ENCODE peak calls at places on chromosomes 16 and 17, in nine cellular contexts. J, M, L, C, D, I, B, G and W are unnamed samples.

GRCh38 chr16:890217-890616 is 80.6 kb downstream of the LMF1 start:
- DNase-seq in G (no peak), J (no peak), L (no peak), B (no peak), I (no peak), C (no peak), D (no peak), M (no peak), W (no peak)

GRCh38 chr16:50102046-50102756 is 36.4 kb downstream of the HEATR3 start:
- DNase-seq in C (peak), M (no peak), D (no peak), J (no peak), I (no peak), L (no peak), G (no peak), B (peak), W (no peak)

GRCh38 chr16:81809567-81809966 is 30.5 kb downstream of the PLCG2 start:
- DNase-seq in G (no peak), B (no peak), L (no peak), J (no peak), D (no peak), I (no peak), C (no peak), M (peak), W (no peak)

GRCh38 chr16:66070140-66070887 is 296.2 kb upstream of the CDH5 start:
- DNase-seq in C (no peak), I (no peak), B (peak), G (peak), D (no peak), J (peak), L (peak), M (no peak), W (no peak)

GRCh38 chr17:31585280-31585630 is 193.8 kb downstream of the RAB11FIP4 start:
- DNase-seq in L (no peak), D (no peak), J (no peak), G (no peak), B (no peak), I (no peak), C (no peak), M (no peak), W (no peak)

GRCh38 chr16:15924996-15925395 is 24.4 kb upstream of the ABCC1 start:
- DNase-seq in G (no peak), M (no peak), C (no peak), I (no peak), J (no peak), D (no peak), B (no peak), L (no peak), W (no peak)

GRCh38 chr17:14794961-14795360 is 470.2 kb downstream of the PMP22 start:
- DNase-seq in C (no peak), G (no peak), B (no peak), M (no peak), L (no peak), J (no peak), I (no peak), D (no peak), W (no peak)

GRCh38 chr17:77098884-77099545 is 41.8 kb upstream of the SEC14L1 start:
- DNase-seq in D (no peak), J (no peak), M (no peak), G (peak), C (no peak), L (peak), B (peak), I (no peak), W (no peak)

GRCh38 chr17:29574732-29575510 is 6.4 kb downstream of the TP53I13 start:
- DNase-seq in I (no peak), G (peak), D (no peak), J (no peak), M (no peak), L (no peak), B (no peak), C (no peak), W (no peak)

GRCh38 chr17:21280081-21280518 is 4.4 kb upstream of the MAP2K3 start:
- DNase-seq in J (peak), D (peak), I (peak), C (peak), G (peak), B (peak), M (peak), L (peak), W (no peak)

GRCh38 chr17:27667656-27668487 is 36.9 kb downstream of the LGALS9 start:
- DNase-seq in J (no peak), L (no peak), I (no peak), C (no peak), M (no peak), G (no peak), B (no peak), D (no peak), W (no peak)

GRCh38 chr16:15996432-15997109 is 47.2 kb downstream of the ABCC1 start:
- DNase-seq in M (no peak), C (peak), D (no peak), B (peak), I (peak), G (peak), L (no peak), J (peak), W (no peak)

GRCh38 chr17:42518046-42518754 is 17.8 kb upstream of the NAGLU start:
- DNase-seq in I (peak), B (peak), D (no peak), L (peak), C (peak), J (peak), M (no peak), G (peak), W (no peak)

GRCh38 chr17:39996789-39997188 is 16.2 kb downstream of the PSMD3 start:
- DNase-seq in M (no peak), D (no peak), I (no peak), J (peak), L (no peak), G (no peak), C (no peak), B (no peak), W (no peak)

GRCh38 chr17:1787301-1787902 is 25.5 kb downstream of the SERPINF1 start:
- DNase-seq in G (peak), D (no peak), C (peak), L (peak), B (peak), J (peak), I (peak), M (no peak), W (no peak)

GRCh38 chr17:49753959-49754391 is 10.0 kb downstream of the FAM117A start:
- DNase-seq in D (no peak), M (no peak), I (no peak), L (no peak), C (no peak), B (no peak), G (peak), J (peak), W (no peak)

GRCh38 chr16:78452030-78452429 is 352.6 kb downstream of the WWOX start:
- DNase-seq in L (no peak), J (no peak), I (no peak), C (no peak), M (no peak), G (no peak), B (no peak), D (no peak), W (no peak)

GRCh38 chr16:2296662-2297505 is 29.0 kb upstream of the RNPS1 start:
- DNase-seq in I (peak), J (no peak), M (peak), D (no peak), C (peak), B (peak), L (no peak), G (no peak), W (peak)

GRCh38 chr16:47311738-47312505 is 148.9 kb downstream of the ITFG1 start:
- DNase-seq in I (peak), M (peak), B (peak), D (no peak), C (no peak), J (no peak), L (no peak), G (no peak), W (peak)

GRCh38 chr16:85202631-85203461 is 90.6 kb upstream of the CIBAR2 start:
- DNase-seq in G (peak), D (no peak), J (peak), C (no peak), B (peak), I (no peak), M (no peak), L (no peak), W (peak)